ENCODE peak calls at places on chromosomes 13 and 19, in ten cellular contexts. E is AG09319; G is HS-27A; C is activated CD4-positive, alpha-beta T cell treated with anti-CD3 and anti-CD28 coated beads, Interleukin-2, amount 10 ng/mL, durations not matched to agents 7 days and 5 days; J is fibroblast of the aortic adventitia; Z is T-cell; S is renal cortical epithelial cell; V is effector memory CD4-positive, alpha-beta T cell; Q is fibroblast of mammary gland; F is HT-29. O is an unnamed sample.

GRCh38 chr13:105220886-105221285 is 1314.6 kb downstream of the EFNB2 start:
- DNase-seq in E (no peak), G (no peak), C (no peak), J (no peak), Z (no peak), S (no peak), V (no peak), Q (no peak), F (no peak), O (peak)

GRCh38 chr13:100560498-100561215 is 27.9 kb downstream of the GGACT start:
- DNase-seq in E (no peak), G (no peak), C (no peak), J (no peak), Z (no peak), S (no peak), V (no peak), Q (no peak), F (no peak), O (no peak)

GRCh38 chr19:49506575-49507105 is 5.8 kb upstream of the FCGRT start:
- DNase-seq in E (no peak), G (no peak), C (peak), J (peak), Z (peak), S (peak), V (peak), Q (peak), F (peak), O (no peak)

GRCh38 chr19:21568816-21569496 is 63.6 kb downstream of the ZNF429 start:
- DNase-seq in E (peak), G (peak), C (peak), J (peak), Z (peak), S (peak), V (peak), Q (peak), F (no peak), O (peak)

GRCh38 chr13:51800456-51800855 is 3.5 kb downstream of the DHRS12 start:
- DNase-seq in E (no peak), G (no peak), C (no peak), J (no peak), Z (no peak), S (no peak), V (no peak), Q (no peak), F (no peak), O (no peak)

GRCh38 chr19:572891-573825 is 762 bp downstream of the BSG start:
- DNase-seq in E (no peak), G (no peak), C (peak), J (peak), Z (no peak), S (peak), V (no peak), Q (peak), F (peak), O (peak)

GRCh38 chr13:112143046-112143752 is 76.2 kb downstream of the SOX1 start:
- DNase-seq in E (no peak), G (no peak), C (no peak), J (no peak), Z (no peak), S (no peak), V (no peak), Q (no peak), F (no peak), O (no peak)

GRCh38 chr13:99434258-99434788 is 66.9 kb upstream of the TM9SF2 start:
- DNase-seq in E (no peak), G (no peak), C (peak), J (no peak), Z (peak), S (no peak), V (peak), Q (no peak), F (no peak), O (no peak)